ENCODE peak calls at places on chromosomes 11 and 22, in six cellular contexts. T, C, M, N, W and Y are unnamed samples.

GRCh38 chr11:73999581-74000306 is 9.1 kb downstream of the UCP3 start:
- DNase-seq in T (no peak), C (no peak), M (no peak), N (no peak), W (no peak), Y (no peak)

GRCh38 chr11:58004664-58005063 is 19.0 kb upstream of the OR9Q1 start:
- DNase-seq in T (no peak), C (no peak), M (no peak), N (no peak), W (no peak), Y (no peak)

GRCh38 chr11:78551066-78551465 is 23.6 kb downstream of the NARS2 start:
- DNase-seq in T (no peak), C (no peak), M (no peak), N (no peak), W (no peak), Y (no peak)

GRCh38 chr11:36034572-36035331 is 90.9 kb downstream of the LDLRAD3 start:
- DNase-seq in T (no peak), C (no peak), M (peak), N (peak), W (peak), Y (no peak)

GRCh38 chr11:61201476-61201875 is 1.8 kb upstream of the PGA3 start:
- DNase-seq in T (no peak), C (no peak), M (no peak), N (no peak), W (no peak), Y (no peak)

GRCh38 chr22:48589901-48590300 is 1237.8 kb downstream of the BRD1 start:
- DNase-seq in T (no peak), C (no peak), M (no peak), N (no peak), W (no peak), Y (no peak)

GRCh38 chr11:70537576-70538571 is 139.5 kb downstream of the CTTN start:
- DNase-seq in T (no peak), C (no peak), M (no peak), N (no peak), W (no peak), Y (no peak)

GRCh38 chr11:78926633-78927347 is 352.1 kb upstream of the NARS2 start:
- DNase-seq in T (no peak), C (no peak), M (no peak), N (peak), W (peak), Y (no peak)

GRCh38 chr22:39290724-39291161 is 28.7 kb downstream of the RPL3 start:
- DNase-seq in T (peak), C (no peak), M (peak), N (peak), W (no peak), Y (no peak)

GRCh38 chr11:110026823-110027626 is 66.2 kb upstream of the ZC3H12C start:
- DNase-seq in T (no peak), C (no peak), M (no peak), N (peak), W (no peak), Y (no peak)

GRCh38 chr22:20796731-20797130 is 22.8 kb downstream of the SERPIND1 start:
- DNase-seq in T (no peak), C (no peak), M (no peak), N (no peak), W (no peak), Y (no peak)

GRCh38 chr11:90476442-90477007 is 253.7 kb upstream of the CHORDC1 start:
- DNase-seq in T (no peak), C (peak), M (peak), N (peak), W (no peak), Y (no peak)

GRCh38 chr11:82533628-82534353 is 199.9 kb downstream of the FAM181B start:
- DNase-seq in T (no peak), C (no peak), M (peak), N (no peak), W (no peak), Y (no peak)

GRCh38 chr22:48226026-48227013 is 1463.9 kb downstream of the TBC1D22A start:
- DNase-seq in T (peak), C (no peak), M (no peak), N (no peak), W (no peak), Y (no peak)

GRCh38 chr11:129278586-129279319 is 86.6 kb upstream of the ARHGAP32 start:
- DNase-seq in T (no peak), C (peak), M (peak), N (no peak), W (no peak), Y (no peak)

GRCh38 chr11:113549611-113550061 is 74.4 kb upstream of the DRD2 start:
- DNase-seq in T (no peak), C (no peak), M (peak), N (no peak), W (no peak), Y (no peak)

GRCh38 chr11:111871693-111872161 is 346 bp upstream of the ALG9 start:
- DNase-seq in T (no peak), C (no peak), M (no peak), N (no peak), W (no peak), Y (no peak)

GRCh38 chr11:10139656-10140055 is 154.4 kb downstream of the SBF2 start:
- DNase-seq in T (no peak), C (no peak), M (peak), N (peak), W (no peak), Y (no peak)

GRCh38 chr11:9808943-9809342 is 145.1 kb downstream of the SWAP70 start:
- DNase-seq in T (no peak), C (no peak), M (peak), N (no peak), W (no peak), Y (no peak)

GRCh38 chr11:27681664-27682063 is 18.6 kb downstream of the BDNF start:
- DNase-seq in T (no peak), C (no peak), M (no peak), N (no peak), W (no peak), Y (no peak)

GRCh38 chr11:46435679-46436078 is 44.1 kb upstream of the CHRM4 start:
- DNase-seq in T (no peak), C (no peak), M (no peak), N (no peak), W (no peak), Y (no peak)

GRCh38 chr11:119471329-119471728 is 48.4 kb upstream of the THY1 start:
- DNase-seq in T (peak), C (peak), M (no peak), N (no peak), W (no peak), Y (no peak)

GRCh38 chr11:132068556-132068955 is 698.1 kb downstream of the NTM start:
- DNase-seq in T (no peak), C (no peak), M (no peak), N (no peak), W (no peak), Y (no peak)
- H3K27ac ChIP-seq in T (no peak), C (no peak), M (no peak), N (peak), W (no peak), Y (no peak)

DNA sequence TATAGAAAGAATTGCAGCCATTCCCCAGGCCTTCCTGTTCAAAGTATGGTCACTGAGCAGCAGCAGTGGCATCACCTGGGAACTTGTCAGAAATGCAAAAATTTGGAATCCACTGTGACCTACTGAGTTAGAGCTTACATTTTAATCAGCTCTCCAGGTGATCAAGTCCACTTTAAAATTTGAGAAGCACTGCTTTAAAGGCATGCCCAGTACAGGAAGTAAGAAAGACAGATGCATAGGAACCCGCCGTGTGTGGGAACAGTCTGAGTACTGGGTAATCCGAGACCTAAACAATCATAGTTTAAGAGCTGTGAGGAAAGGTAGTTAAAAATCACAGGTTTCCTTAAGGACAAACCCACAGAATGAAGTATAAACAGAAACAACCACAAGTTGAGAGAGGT is 462.4 kb downstream of the RAB38 start:
- DNase-seq in T (no peak), C (peak), M (no peak), N (no peak), W (no peak), Y (no peak)
- H3K4me3 ChIP-seq in T (no peak), C (no peak), M (no peak), N (no peak), W (no peak), Y (no peak)

GRCh38 chr11:126348806-126349582 is 6.5 kb upstream of the ST3GAL4 start:
- DNase-seq in T (no peak), C (no peak), M (no peak), N (peak), W (no peak), Y (no peak)
- H3K27ac ChIP-seq in T (peak), C (no peak), M (no peak), N (no peak), W (no peak), Y (no peak)

DNA sequence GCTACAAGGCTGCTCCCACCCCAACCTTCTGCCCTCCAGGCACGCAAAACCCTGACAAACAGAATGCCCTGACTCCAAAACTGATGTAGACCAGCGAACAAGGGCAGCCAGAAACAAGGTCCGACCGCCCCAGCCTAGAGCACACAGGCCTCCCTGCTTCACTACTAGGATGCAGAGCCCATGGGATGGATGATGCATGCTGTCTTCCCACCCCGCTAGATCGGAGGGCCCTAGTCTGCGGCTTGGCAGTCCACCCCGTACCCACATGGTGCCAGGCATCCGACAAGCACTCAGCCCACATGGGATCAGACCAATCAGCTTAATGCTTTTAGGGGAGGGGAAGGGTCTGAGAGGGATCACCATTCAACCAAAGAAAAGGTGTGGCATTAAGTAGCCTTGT is 30.6 kb downstream of the PISD start:
- DNase-seq in T (no peak), C (no peak), M (no peak), N (no peak), W (no peak), Y (no peak)
- H3K4me3 ChIP-seq in T (peak), C (peak), M (no peak), N (peak), W (peak), Y (peak)

DNA sequence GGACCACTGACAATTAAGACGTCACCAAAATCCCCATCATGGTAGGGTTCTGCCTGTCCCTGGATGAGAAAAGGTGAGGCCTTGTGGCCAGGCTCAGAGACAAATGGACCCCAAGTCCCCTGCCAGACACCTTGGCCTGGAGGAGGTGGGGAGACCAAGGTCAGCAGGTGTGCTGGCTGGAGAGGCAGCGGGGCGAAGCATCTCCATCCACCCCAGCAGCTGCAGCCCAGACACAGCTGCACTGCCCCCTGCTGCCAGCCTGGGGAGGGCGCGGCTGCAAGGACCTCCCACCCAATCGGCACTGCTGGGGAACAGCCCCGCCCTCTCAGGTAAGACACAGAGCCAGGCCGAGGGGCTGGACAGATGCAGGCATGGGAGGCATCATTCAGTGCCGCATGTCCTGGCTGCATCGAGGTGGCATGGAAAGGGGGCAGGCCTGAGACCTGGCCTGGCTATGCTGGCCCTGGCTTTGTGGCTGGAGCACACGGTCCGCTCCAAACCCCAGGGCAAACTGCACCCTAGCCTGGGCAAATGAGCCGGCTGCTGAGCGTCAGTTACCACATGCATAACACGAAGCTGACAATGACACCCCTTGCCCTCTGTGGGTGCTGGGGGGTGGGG is 12.2 kb upstream of the MFNG start:
- DNase-seq in T (no peak), C (peak), M (no peak), N (no peak), W (no peak), Y (peak)
- H3K27ac ChIP-seq in T (no peak), C (no peak), M (no peak), N (no peak), W (no peak), Y (no peak)

DNA sequence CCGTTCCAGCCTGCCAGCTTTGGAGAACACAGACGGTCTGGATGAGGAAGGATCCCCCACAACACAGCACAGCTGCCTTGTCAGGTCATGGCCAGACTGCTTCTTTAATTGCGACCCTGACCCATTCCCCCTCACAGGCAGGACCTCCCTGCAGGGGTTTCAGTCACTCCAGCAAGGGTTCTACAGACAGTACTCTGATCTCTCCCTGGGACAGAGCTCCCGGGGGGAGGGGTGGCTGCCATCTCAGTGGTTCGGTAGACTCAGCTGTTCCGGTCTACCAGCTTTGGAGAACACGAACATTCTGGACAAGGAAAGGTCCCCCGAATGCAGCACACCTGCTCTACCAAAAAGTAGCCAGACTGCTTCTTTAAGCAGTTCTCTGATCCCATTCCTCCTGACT is 173.4 kb downstream of the TTC28 start:
- DNase-seq in T (no peak), C (no peak), M (no peak), N (no peak), W (no peak), Y (no peak)
- H3K4me3 ChIP-seq in T (no peak), C (no peak), M (no peak), N (no peak), W (no peak), Y (no peak)

GRCh38 chr11:68857037-68857586 is 15.4 kb upstream of the CPT1A start:
- DNase-seq in T (no peak), C (no peak), M (no peak), N (no peak), W (no peak), Y (no peak)

GRCh38 chr11:68859123-68859522 is 17.4 kb upstream of the CPT1A start:
- DNase-seq in T (no peak), C (no peak), M (no peak), N (no peak), W (no peak), Y (no peak)

GRCh38 chr11:68854273-68854958 is 12.7 kb upstream of the CPT1A start:
- DNase-seq in T (no peak), C (peak), M (no peak), N (no peak), W (no peak), Y (no peak)

GRCh38 chr11:68852628-68853027 is 10.9 kb upstream of the CPT1A start:
- DNase-seq in T (no peak), C (no peak), M (no peak), N (no peak), W (no peak), Y (no peak)

DNA sequence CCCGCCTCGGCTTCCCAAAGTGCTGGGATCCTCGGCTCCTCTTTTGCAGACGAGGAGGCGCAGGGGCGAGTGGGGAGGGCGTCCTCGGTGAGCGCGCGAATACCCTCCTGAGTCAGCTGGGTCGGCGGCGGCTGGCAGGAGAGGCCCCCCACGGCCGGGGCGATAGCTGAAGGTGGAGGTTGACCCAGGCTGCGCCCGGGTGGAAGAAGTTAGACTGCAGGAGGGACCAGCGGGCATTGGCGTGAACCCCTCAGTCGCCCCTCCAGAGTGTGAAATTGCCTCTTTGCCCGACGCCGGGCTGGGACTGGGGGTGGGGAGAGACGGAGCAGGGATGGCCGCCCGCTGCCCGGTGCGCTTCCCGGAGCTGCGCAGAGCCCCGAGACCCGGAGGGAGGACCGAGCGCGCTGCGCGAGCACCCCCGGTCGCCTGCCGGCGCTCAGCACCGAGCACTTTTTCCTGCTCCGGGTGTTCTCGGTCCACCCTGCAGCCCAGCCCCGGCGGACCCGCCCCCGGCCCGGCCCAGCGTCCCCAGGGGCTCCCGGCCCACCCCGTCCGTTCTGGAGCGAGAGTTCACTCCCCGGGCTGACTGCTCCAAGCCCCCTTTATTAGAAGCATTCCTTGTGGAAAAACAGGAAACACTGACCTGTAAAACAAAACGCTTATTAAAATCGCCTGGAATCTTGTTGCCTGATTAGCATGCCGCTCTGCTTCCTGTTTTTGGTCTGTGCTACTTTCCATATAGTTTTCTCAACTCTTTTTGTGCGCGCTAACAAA is 13.7 kb upstream of the CPT1A start:
- DNase-seq in T (no peak), C (peak), M (no peak), N (peak), W (no peak), Y (no peak)
- H3K27ac ChIP-seq in T (peak), C (no peak), M (no peak), N (no peak), W (no peak), Y (no peak)

DNA sequence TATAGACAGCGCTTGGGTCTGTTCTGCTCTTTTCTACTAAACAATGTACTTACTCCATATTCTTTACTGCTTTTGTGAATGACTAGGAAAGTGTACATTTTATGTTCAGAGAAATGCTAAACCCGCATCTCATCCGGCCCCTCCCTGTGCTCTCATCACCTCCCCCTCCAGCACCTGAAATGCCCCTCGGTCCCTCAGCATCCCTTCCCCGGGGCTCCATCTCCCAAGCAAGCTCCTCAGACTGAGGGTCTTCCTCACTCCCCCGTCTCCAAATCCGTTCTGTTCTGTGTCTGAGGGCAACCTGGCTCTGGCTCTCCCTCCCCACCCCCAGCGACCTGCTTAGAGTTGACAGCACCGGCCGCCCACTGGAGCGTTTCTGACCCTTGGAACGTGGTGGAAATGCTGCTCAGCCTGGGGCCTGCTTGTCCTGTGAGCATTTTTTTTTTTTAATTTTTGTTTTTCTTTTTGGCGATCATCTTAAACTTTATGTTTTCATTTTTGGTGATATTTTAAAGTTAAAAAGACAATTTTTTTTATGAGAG is 1.4 kb downstream of the SELENOO start:
- DNase-seq in T (no peak), C (no peak), M (no peak), N (no peak), W (no peak), Y (no peak)
- H3K4me3 ChIP-seq in T (peak), C (peak), M (peak), N (peak), W (peak), Y (peak)

DNA sequence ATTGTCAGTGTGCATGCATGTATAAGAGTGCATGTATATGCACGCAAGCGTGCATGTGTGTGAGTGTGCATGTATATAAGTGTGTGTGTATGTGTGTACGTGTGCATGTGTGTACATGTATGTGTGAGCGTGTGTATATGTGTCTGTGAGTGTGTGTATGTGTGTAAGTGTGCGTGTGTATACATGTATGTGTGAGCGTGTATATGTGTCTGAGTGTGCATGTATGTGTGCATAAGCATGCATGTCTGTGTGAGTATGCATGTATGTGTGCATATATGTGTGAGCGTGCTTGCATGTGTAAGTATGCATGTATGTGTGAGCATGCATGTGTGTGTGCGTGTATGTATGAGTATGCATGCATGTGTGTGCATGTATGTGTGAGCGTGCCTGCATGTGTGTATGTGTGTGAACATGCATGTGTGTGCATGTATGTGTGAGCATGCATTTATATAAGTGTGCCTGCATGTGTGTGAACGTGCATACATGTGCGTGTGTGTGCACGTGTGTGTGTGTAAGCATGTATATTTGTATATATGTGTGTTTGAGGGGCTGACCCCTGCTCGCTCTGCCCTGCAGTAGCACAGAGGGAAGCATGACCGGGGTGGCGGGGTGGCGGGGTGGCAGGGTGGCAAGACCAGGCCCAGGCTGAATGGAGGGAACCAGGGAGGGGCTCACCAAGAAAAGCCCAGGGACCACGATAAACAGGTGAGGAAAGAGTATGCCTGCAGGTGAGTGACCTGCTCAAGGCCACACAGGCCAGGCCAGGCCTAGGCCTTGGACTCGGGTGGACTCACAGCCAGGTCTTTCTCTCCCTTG is 26.3 kb downstream of the CYTH4 start:
- DNase-seq in T (no peak), C (no peak), M (no peak), N (no peak), W (no peak), Y (no peak)
- H3K27ac ChIP-seq in T (no peak), C (no peak), M (peak), N (peak), W (peak), Y (peak)

GRCh38 chr11:848988-849824 is 6.6 kb downstream of the TSPAN4 start:
- DNase-seq in T (no peak), C (peak), M (no peak), N (no peak), W (no peak), Y (peak)
- H3K4me3 ChIP-seq in T (peak), C (peak), M (no peak), N (peak), W (peak), Y (peak)